ENCODE peak calls at places on chromosomes 7 and 10, in six cellular contexts. C, U, W, J, A and K are unnamed samples.

GRCh38 chr7:139232893-139233292 is 1.9 kb downstream of the UBN2 start:
- DNase-seq in C (no peak), U (no peak), W (no peak), J (peak), A (no peak), K (no peak)

GRCh38 chr10:102782698-102783540 is 39.2 kb downstream of the WBP1L start:
- DNase-seq in C (no peak), U (peak), W (peak), J (peak), A (no peak), K (peak)

GRCh38 chr7:139618482-139619366 is 95.2 kb downstream of the CLEC2L start:
- DNase-seq in C (peak), U (peak), W (no peak), J (peak), A (peak), K (no peak)

GRCh38 chr10:132282667-132283603 is 24.8 kb downstream of the STK32C start:
- DNase-seq in C (no peak), U (no peak), W (no peak), J (no peak), A (no peak), K (peak)

GRCh38 chr7:70574970-70575799 is 556.8 kb upstream of the GALNT17 start:
- DNase-seq in C (no peak), U (no peak), W (no peak), J (peak), A (no peak), K (no peak)

GRCh38 chr10:93259126-93259525 is 185.4 kb downstream of the CYP26A1 start:
- DNase-seq in C (no peak), U (no peak), W (no peak), J (peak), A (no peak), K (no peak)

GRCh38 chr7:106768324-106768751 is 96.7 kb upstream of the PIK3CG start:
- DNase-seq in C (no peak), U (no peak), W (no peak), J (no peak), A (no peak), K (no peak)

GRCh38 chr7:159063046-159063840 is 81.4 kb downstream of the VIPR2 start:
- DNase-seq in C (no peak), U (no peak), W (no peak), J (no peak), A (no peak), K (no peak)